ENCODE peak calls at places on chromosomes 6 and 20, in six cellular contexts. G is cardiac muscle cell, F is A549, Q is esophagus squamous epithelium, I is GM23248, U is body of pancreas. Z is an unnamed sample.

GRCh38 chr6:114108119-114109002 is 137.4 kb upstream of the HDAC2 start:
- DNase-seq in I (peak), G (peak), U (peak), F (peak), Q (no peak), Z (peak)

GRCh38 chr6:21064716-21065340 is 528.7 kb upstream of the SOX4 start:
- DNase-seq in U (no peak), F (no peak), I (no peak), Q (no peak), G (peak), Z (peak)

GRCh38 chr20:47038581-47039560 is 144.2 kb downstream of the EYA2 start:
- DNase-seq in Q (no peak), I (peak), F (no peak), U (no peak), G (peak), Z (peak)

GRCh38 chr6:4362306-4362705 is 226.9 kb upstream of the ECI2 start:
- DNase-seq in U (no peak), F (no peak), I (no peak), G (no peak), Q (no peak), Z (no peak)

GRCh38 chr6:31113861-31114539 is 600 bp upstream of the PSORS1C1 start:
- DNase-seq in I (peak), G (peak), F (no peak), Q (no peak), U (no peak), Z (peak)

GRCh38 chr6:137145421-137145820 is 28.0 kb downstream of the IL22RA2 start:
- DNase-seq in U (no peak), Q (no peak), G (peak), F (no peak), I (peak), Z (peak)

GRCh38 chr6:35149891-35150566 is 8.9 kb upstream of the TCP11 start:
- DNase-seq in U (no peak), I (no peak), Q (no peak), G (no peak), F (no peak), Z (no peak)

GRCh38 chr6:137762168-137763090 is 104.6 kb upstream of the TNFAIP3 start:
- DNase-seq in U (no peak), Q (no peak), G (no peak), I (no peak), F (no peak), Z (no peak)

GRCh38 chr6:119283979-119284545 is 65.5 kb downstream of the MAN1A1 start:
- DNase-seq in F (no peak), Q (no peak), I (no peak), U (no peak), G (no peak), Z (no peak)

GRCh38 chr6:129340983-129341382 is 369.0 kb downstream of the ARHGAP18 start:
- DNase-seq in I (peak), U (no peak), F (peak), Q (no peak), G (peak), Z (peak)

GRCh38 chr6:40778186-40778585 is 191.0 kb upstream of the LRFN2 start:
- DNase-seq in G (no peak), I (peak), U (no peak), Q (no peak), F (no peak), Z (no peak)

GRCh38 chr20:58891076-58891685 is 38.7 kb downstream of the GNAS start:
- DNase-seq in F (peak), G (peak), Q (no peak), I (peak), U (peak), Z (peak)
- H3K4me3 ChIP-seq in F (peak), G (peak), Q (peak), I (peak), U (peak), Z (peak)

GRCh38 chr20:50285376-50286173 is 94.9 kb downstream of the CEBPB start:
- DNase-seq in F (no peak), Q (no peak), G (peak), U (no peak), I (peak), Z (peak)

GRCh38 chr20:50286174-50286511 is 95.5 kb downstream of the CEBPB start:
- DNase-seq in F (no peak), U (no peak), Q (no peak), I (no peak), G (no peak), Z (no peak)

GRCh38 chr20:50288128-50288623 is 97.5 kb downstream of the CEBPB start:
- DNase-seq in Q (no peak), U (no peak), I (no peak), F (no peak), G (no peak), Z (no peak)

GRCh38 chr20:50287512-50287911 is 96.9 kb downstream of the CEBPB start:
- DNase-seq in I (no peak), F (no peak), Q (no peak), U (no peak), G (no peak), Z (no peak)

GRCh38 chr20:50286609-50287008 is 96.0 kb downstream of the CEBPB start:
- DNase-seq in Q (no peak), G (peak), I (peak), F (peak), U (no peak), Z (peak)
- H3K4me3 ChIP-seq in Q (no peak), G (no peak), I (no peak), F (peak), U (no peak), Z (peak)

GRCh38 chr6:32938494-32938893 is 2.3 kb downstream of the HLA-DMB start:
- DNase-seq in Q (no peak), I (no peak), F (no peak), U (no peak), G (no peak), Z (no peak)
- H3K4me3 ChIP-seq in Q (no peak), I (no peak), F (no peak), U (no peak), G (no peak), Z (no peak)

GRCh38 chr20:40941023-40941655 is 87.5 kb upstream of the TOP1 start:
- DNase-seq in Q (no peak), F (no peak), U (no peak), I (no peak), G (no peak), Z (no peak)
- H3K4me3 ChIP-seq in Q (no peak), F (no peak), U (no peak), I (no peak), G (no peak), Z (no peak)

GRCh38 chr6:226516-227073 is 65.7 kb upstream of the DUSP22 start:
- DNase-seq in U (no peak), I (no peak), F (no peak), Q (no peak), G (no peak), Z (no peak)

GRCh38 chr6:225907-226306 is 66.4 kb upstream of the DUSP22 start:
- DNase-seq in U (no peak), Q (no peak), F (no peak), G (no peak), I (no peak), Z (no peak)

GRCh38 chr6:223763-224162 is 68.5 kb upstream of the DUSP22 start:
- DNase-seq in G (no peak), F (no peak), U (no peak), I (peak), Q (no peak), Z (no peak)

GRCh38 chr6:224350-224749 is 67.9 kb upstream of the DUSP22 start:
- DNase-seq in F (no peak), I (no peak), G (no peak), U (no peak), Q (no peak), Z (no peak)

GRCh38 chr6:225121-225721 is 67.1 kb upstream of the DUSP22 start:
- DNase-seq in I (no peak), G (no peak), F (no peak), U (no peak), Q (no peak), Z (no peak)
- H3K4me3 ChIP-seq in I (no peak), G (no peak), F (no peak), U (no peak), Q (no peak), Z (no peak)

GRCh38 chr20:18276821-18277220 is 11.5 kb upstream of the ZNF133 start:
- DNase-seq in Q (no peak), F (peak), G (peak), I (peak), U (peak), Z (peak)
- H3K4me3 ChIP-seq in Q (no peak), F (no peak), G (no peak), I (no peak), U (no peak), Z (no peak)

GRCh38 chr6:1607236-1607556 is 2.5 kb upstream of the FOXC1 start:
- DNase-seq in G (no peak), F (no peak), I (no peak), Q (no peak), U (no peak), Z (no peak)

GRCh38 chr6:1608976-1609661 is 596 bp upstream of the FOXC1 start:
- DNase-seq in Q (no peak), I (peak), U (peak), F (no peak), G (peak), Z (peak)

GRCh38 chr6:1609662-1610496 is at the start of gene FOXC1:
- DNase-seq in U (peak), I (peak), F (peak), Q (no peak), G (peak), Z (peak)

GRCh38 chr6:1607557-1608221 is 2.0 kb upstream of the FOXC1 start:
- DNase-seq in Q (no peak), G (no peak), I (peak), F (no peak), U (no peak), Z (no peak)

DNA sequence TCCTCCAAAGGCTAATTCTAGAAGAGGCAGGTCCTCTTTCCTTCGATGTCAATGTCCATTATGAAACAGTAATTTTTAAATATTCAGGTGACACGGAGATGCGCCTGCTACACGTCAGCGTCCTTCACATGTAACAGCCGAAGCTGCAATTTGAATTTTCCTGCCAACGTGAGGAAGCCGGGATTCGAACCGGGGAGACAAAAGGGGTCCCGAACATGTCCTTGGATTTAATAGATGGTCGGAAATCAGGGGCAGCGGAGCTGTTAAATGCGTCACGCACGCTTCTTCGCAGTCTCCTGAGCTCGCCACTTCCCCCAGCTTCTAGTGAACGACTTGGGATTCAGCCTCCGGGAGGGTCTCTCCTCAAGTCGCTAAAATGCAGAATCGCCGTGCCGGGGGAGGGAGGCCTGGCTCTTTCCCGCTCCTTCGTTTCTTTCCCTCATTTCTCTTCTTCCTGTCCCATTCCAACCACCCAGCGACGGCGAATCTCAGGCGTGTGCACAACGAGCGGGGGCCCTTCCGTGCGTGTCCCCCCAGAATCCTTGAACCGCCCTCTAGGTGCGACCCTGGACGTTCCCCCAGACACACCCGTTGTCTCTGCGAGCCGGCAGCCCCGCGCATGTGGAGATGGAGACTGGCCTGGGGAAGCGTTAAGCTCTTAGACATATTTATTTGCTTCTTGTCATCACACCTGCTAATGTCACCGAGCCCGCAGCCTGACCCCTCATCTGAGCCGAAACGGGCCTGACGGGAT is 1.3 kb upstream of the FOXC1 start:
- DNase-seq in I (peak), G (no peak), U (no peak), F (no peak), Q (no peak), Z (no peak)
- H3K4me3 ChIP-seq in I (no peak), G (no peak), U (no peak), F (peak), Q (no peak), Z (peak)

GRCh38 chr20:50733644-50734349 is 2.4 kb downstream of the PARD6B start:
- DNase-seq in U (no peak), Q (no peak), F (no peak), I (no peak), G (no peak), Z (no peak)
- H3K4me3 ChIP-seq in U (no peak), Q (no peak), F (peak), I (no peak), G (peak), Z (no peak)